ENCODE peak calls at places on chromosome 14, in four cellular contexts. H is HL-60, Y is GM12878, I is K562. C is an unnamed sample.

GRCh38 chr14:90604356-90604755 is 207.5 kb downstream of the CALM1 start:
- DNase-seq in H (no peak), Y (no peak), I (no peak), C (no peak)

GRCh38 chr14:42299692-42300091 is 693.0 kb downstream of the LRFN5 start:
- DNase-seq in H (no peak), Y (peak; percentile 8), I (no peak), C (no peak)

GRCh38 chr14:59398841-59399240 is 66.3 kb downstream of the GPR135 start:
- DNase-seq in H (peak; percentile 45), Y (no peak), I (no peak), C (no peak)

GRCh38 chr14:23123419-23123818 is 4.4 kb upstream of the CEBPE start:
- DNase-seq in H (no peak), Y (no peak), I (peak; percentile 85), C (no peak)

GRCh38 chr14:73824116-73824515 is 27.5 kb upstream of the PTGR2 start:
- DNase-seq in H (no peak), Y (no peak), I (no peak), C (no peak)

GRCh38 chr14:30621954-30622830 is at the start of gene SCFD1:
- DNase-seq in H (peak; percentile 66), Y (peak; percentile 69), I (peak; percentile 81), C (peak; percentile 63)

GRCh38 chr14:71665157-71665556 is 267.1 kb upstream of the RGS6 start:
- DNase-seq in H (no peak), Y (no peak), I (no peak), C (no peak)

GRCh38 chr14:72606879-72607278 is 287.0 kb downstream of the DPF3 start:
- DNase-seq in H (no peak), Y (no peak), I (no peak), C (no peak)

GRCh38 chr14:97251423-97252155 is 454.4 kb downstream of the VRK1 start:
- DNase-seq in H (no peak), Y (no peak), I (no peak), C (no peak)

GRCh38 chr14:73862480-73862879 is 10.8 kb downstream of the PTGR2 start:
- DNase-seq in H (no peak), Y (no peak), I (no peak), C (no peak)

GRCh38 chr14:57755018-57755521 is 110.8 kb downstream of the SLC35F4 start:
- DNase-seq in H (no peak), Y (no peak), I (no peak), C (no peak)

GRCh38 chr14:74478996-74479635 is 14.0 kb downstream of the NPC2 start:
- DNase-seq in H (no peak), Y (no peak), I (no peak), C (no peak)

GRCh38 chr14:31492759-31493498 is 5.1 kb upstream of the GPR33 start:
- DNase-seq in H (no peak), Y (no peak), I (no peak), C (no peak)

GRCh38 chr14:84025258-84026012 is 1504.5 kb upstream of the FLRT2 start:
- DNase-seq in H (no peak), Y (no peak), I (no peak), C (no peak)

GRCh38 chr14:53249059-53249458 is 95.9 kb upstream of the DDHD1 start:
- DNase-seq in H (no peak), Y (no peak), I (no peak), C (no peak)

GRCh38 chr14:63727231-63727735 is 582 bp downstream of the SGPP1 start:
- DNase-seq in H (no peak), Y (no peak), I (peak; percentile 7), C (no peak)

GRCh38 chr14:76292561-76292960 is 83.4 kb upstream of the ESRRB start:
- DNase-seq in H (no peak), Y (no peak), I (no peak), C (no peak)

GRCh38 chr14:91356218-91356763 is 61.3 kb downstream of the CCDC88C start:
- DNase-seq in H (no peak), Y (no peak), I (no peak), C (no peak)

GRCh38 chr14:83478741-83479140 is 1945.1 kb upstream of the SEL1L start:
- DNase-seq in H (no peak), Y (no peak), I (no peak), C (no peak)

GRCh38 chr14:22320353-22320733 is 268.7 kb downstream of the DAD1 start:
- DNase-seq in H (no peak), Y (no peak), I (no peak), C (no peak)

DNA sequence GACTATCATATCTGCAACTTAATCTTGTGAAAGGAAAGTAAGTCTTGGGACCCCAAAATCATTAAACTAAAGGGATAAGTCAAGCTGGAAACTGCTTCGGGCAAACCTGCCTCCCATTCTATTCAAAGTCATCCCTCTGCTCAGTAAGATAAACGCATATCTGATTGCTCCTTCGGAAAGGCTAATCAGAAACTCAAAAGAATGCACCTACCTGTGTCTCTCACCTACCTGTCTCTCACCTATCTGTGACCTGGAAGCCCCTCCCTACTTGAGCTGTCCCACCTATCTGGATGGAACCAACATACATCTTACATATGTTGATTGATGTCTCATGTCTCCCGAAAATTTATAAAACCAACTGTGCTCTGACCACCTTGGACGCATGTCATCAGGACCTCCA is 19.9 kb downstream of the SEC23A start:
- DNase-seq in H (no peak), Y (no peak), I (no peak), C (no peak)
- TF ChIP-seq SPI1 in H (no peak), Y (no peak), I (no peak), C (no peak)

GRCh38 chr14:99055019-99055418 is 217.0 kb downstream of the BCL11B start:
- DNase-seq in H (no peak), Y (no peak), I (no peak), C (no peak)
- TF ChIP-seq SPI1 in H (no peak), Y (no peak), I (no peak), C (no peak)

GRCh38 chr14:104149617-104150141 is 11.3 kb downstream of the KIF26A start:
- DNase-seq in H (no peak), Y (no peak), I (no peak), C (no peak)
- TF ChIP-seq SPI1 in H (no peak), Y (no peak), I (no peak), C (no peak)

GRCh38 chr14:102811254-102811963 is 34.2 kb downstream of the TRAF3 start:
- DNase-seq in H (no peak), Y (no peak), I (no peak), C (no peak)
- TF ChIP-seq SPI1 in H (no peak), Y (no peak), I (no peak), C (no peak)

GRCh38 chr14:99742074-99742473 is 51.1 kb upstream of the EML1 start:
- DNase-seq in H (no peak), Y (no peak), I (no peak), C (no peak)
- TF ChIP-seq SPI1 in H (no peak), Y (no peak), I (no peak), C (no peak)

GRCh38 chr14:92728781-92729364 is 19.6 kb downstream of the LGMN start:
- DNase-seq in H (no peak), Y (no peak), I (peak; percentile 8), C (no peak)
- TF ChIP-seq SPI1 in H (no peak), Y (no peak), I (no peak), C (no peak)

DNA sequence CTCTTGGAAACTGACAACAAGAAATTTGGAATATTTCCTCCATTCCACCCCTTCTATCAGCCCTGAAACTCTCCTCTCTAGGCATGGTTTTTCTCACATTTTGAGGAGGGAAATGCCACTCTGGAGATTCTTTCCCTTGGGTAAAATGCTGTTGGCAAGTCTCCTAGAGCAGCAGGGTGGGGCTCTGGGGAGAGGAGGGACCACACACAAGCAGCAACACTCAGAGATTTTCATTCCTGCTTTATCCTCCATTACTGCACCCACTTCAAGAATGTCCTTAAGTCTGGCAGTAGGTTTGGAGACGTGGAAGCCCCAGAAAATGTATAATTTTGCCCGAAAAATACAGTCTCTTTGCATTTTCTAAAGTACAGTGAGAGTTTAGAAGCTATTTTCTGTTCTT is 130.7 kb upstream of the FLRT2 start:
- DNase-seq in H (no peak), Y (no peak), I (no peak), C (no peak)
- TF ChIP-seq SPI1 in H (no peak), Y (no peak), I (no peak), C (no peak)

DNA sequence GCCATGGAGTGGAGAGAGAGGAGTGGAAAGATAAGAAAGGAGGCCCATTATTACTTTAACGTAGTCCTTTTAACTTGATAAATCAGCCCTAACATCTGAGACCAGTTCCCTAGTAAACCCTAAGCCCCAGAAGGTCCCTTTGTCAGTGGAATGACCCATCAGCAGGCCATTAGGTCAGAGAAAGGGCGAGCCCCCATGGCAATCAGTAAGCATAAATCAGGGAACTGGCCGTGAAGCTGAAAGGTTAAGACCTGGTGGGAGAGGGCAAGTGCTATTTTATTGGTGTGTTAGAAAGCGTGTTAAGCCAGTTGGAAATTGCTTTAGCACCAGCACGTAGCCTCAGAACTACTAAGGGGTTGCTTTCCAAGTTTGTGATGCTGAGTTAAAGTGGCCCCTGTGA is 708.0 kb downstream of the BCL11B start:
- DNase-seq in H (no peak), Y (no peak), I (no peak), C (no peak)
- TF ChIP-seq SPI1 in H (no peak), Y (no peak), I (no peak), C (no peak)

C was measured in GM12891.